ENCODE peak calls at places on chromosomes 1 and 21, in eight cellular contexts. K, O, H, M, S, W, R and D are unnamed samples.

GRCh38 chr1:15820478-15820877 is 13.0 kb upstream of the UQCRHL start:
- DNase-seq in K (no peak), O (no peak), H (no peak), M (no peak), S (no peak), W (no peak), R (no peak), D (peak; percentile 37)

GRCh38 chr1:119372493-119373086 is 4.0 kb downstream of the HAO2 start:
- DNase-seq in K (no peak), O (no peak), H (no peak), M (peak; percentile 72), S (peak; percentile 80), W (peak; percentile 15), R (no peak), D (peak; percentile 26)

GRCh38 chr1:210364479-210364878 is 35.8 kb downstream of the HHAT start:
- DNase-seq in K (no peak), O (no peak), H (no peak), M (no peak), S (no peak), W (no peak), R (no peak), D (no peak)

GRCh38 chr1:61322769-61323168 is 240.4 kb downstream of the NFIA start:
- DNase-seq in K (no peak), O (no peak), H (no peak), M (no peak), S (peak; percentile 92), W (no peak), R (no peak), D (no peak)

GRCh38 chr1:31374511-31375196 is 1.8 kb upstream of the FABP3 start:
- DNase-seq in K (peak; percentile 56), O (no peak), H (peak; percentile 76), M (no peak), S (peak; percentile 75), W (no peak), R (no peak), D (peak; percentile 93)

GRCh38 chr1:92968138-92969032 is 7.1 kb upstream of the DIPK1A start:
- DNase-seq in K (no peak), O (no peak), H (no peak), M (no peak), S (peak; percentile 59), W (peak; percentile 63), R (peak; percentile 19), D (no peak)

GRCh38 chr1:32876341-32877210 is 5.9 kb upstream of the FNDC5 start:
- DNase-seq in K (peak; percentile 85), O (peak; percentile 79), H (no peak), M (peak; percentile 81), S (peak; percentile 57), W (peak; percentile 73), R (peak; percentile 58), D (peak; percentile 32)

GRCh38 chr1:60746278-60746761 is 336.0 kb upstream of the NFIA start:
- DNase-seq in K (peak; percentile 53), O (no peak), H (no peak), M (no peak), S (no peak), W (no peak), R (no peak), D (no peak)

GRCh38 chr1:79797487-79797886 is 791.0 kb upstream of the ADGRL4 start:
- DNase-seq in K (no peak), O (no peak), H (no peak), M (no peak), S (no peak), W (no peak), R (no peak), D (no peak)

GRCh38 chr1:40857737-40858136 is 4.4 kb downstream of the CITED4 start:
- DNase-seq in K (no peak), O (no peak), H (no peak), M (no peak), S (no peak), W (no peak), R (no peak), D (no peak)

GRCh38 chr1:74964508-74964907 is 169.7 kb upstream of the LHX8 start:
- DNase-seq in K (no peak), O (no peak), H (no peak), M (peak; percentile 40), S (peak; percentile 3), W (no peak), R (peak; percentile 8), D (peak; percentile 3)

GRCh38 chr1:6180215-6180577 is at the start of gene CHD5:
- DNase-seq in K (no peak), O (no peak), H (no peak), M (no peak), S (peak; percentile 40), W (no peak), R (no peak), D (peak; percentile 55)

GRCh38 chr1:83849191-83850061 is 149.5 kb downstream of the TTLL7 start:
- DNase-seq in K (no peak), O (no peak), H (no peak), M (no peak), S (peak; percentile 41), W (no peak), R (peak; percentile 11), D (no peak)

GRCh38 chr1:109197163-109198042 is 16.3 kb upstream of the SARS1 start:
- DNase-seq in K (no peak), O (no peak), H (no peak), M (no peak), S (peak; percentile 98), W (no peak), R (peak; percentile 98), D (peak; percentile 96)

GRCh38 chr1:211247921-211248320 is 11.2 kb upstream of the RCOR3 start:
- DNase-seq in K (no peak), O (no peak), H (no peak), M (no peak), S (no peak), W (no peak), R (no peak), D (no peak)

GRCh38 chr1:18922319-18922726 is 20.0 kb upstream of the ALDH4A1 start:
- DNase-seq in K (no peak), O (peak; percentile 77), H (peak; percentile 96), M (peak; percentile 41), S (peak; percentile 84), W (no peak), R (peak; percentile 55), D (peak; percentile 64)

GRCh38 chr1:102858695-102859094 is 249.6 kb downstream of the COL11A1 start:
- DNase-seq in K (no peak), O (no peak), H (no peak), M (no peak), S (no peak), W (no peak), R (no peak), D (no peak)

DNA sequence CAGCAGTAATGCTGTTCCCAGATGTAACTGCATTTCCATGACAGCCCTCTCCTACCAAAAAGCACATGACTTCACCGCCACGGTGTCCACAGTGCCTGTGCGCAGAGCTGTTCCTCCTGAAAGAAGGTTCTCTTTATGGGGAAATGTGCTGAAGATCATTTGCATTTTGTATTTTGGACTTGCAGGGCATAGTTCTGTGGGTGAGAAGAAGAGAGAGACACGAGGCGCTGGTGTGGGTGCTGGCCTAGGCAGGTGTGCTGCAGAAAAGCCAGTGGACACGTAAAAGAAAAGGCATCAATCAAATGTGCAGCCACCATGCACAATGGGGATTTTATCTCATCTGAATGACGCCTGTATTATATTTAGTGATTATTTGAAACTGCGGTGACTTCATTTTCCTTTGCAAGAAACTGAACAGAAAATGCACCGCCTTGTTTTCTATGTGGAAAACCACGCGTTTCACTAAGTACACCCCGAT is 21.3 kb downstream of the SLC37A1 start:
- DNase-seq in K (no peak), O (no peak), H (no peak), M (no peak), S (no peak), W (peak; percentile 88), R (no peak), D (no peak)
- H3K36me3 ChIP-seq in K (peaks cover 30% of the 10 kb centered on the region), O (no peaks in the 10 kb centered on the region), H (no peaks in the 10 kb centered on the region), M (no peaks in the 10 kb centered on the region), S (peaks cover 8% of the 10 kb centered on the region), W (peaks cover 33% of the 10 kb centered on the region), R (no peaks in the 10 kb centered on the region), D (no peaks in the 10 kb centered on the region)

DNA sequence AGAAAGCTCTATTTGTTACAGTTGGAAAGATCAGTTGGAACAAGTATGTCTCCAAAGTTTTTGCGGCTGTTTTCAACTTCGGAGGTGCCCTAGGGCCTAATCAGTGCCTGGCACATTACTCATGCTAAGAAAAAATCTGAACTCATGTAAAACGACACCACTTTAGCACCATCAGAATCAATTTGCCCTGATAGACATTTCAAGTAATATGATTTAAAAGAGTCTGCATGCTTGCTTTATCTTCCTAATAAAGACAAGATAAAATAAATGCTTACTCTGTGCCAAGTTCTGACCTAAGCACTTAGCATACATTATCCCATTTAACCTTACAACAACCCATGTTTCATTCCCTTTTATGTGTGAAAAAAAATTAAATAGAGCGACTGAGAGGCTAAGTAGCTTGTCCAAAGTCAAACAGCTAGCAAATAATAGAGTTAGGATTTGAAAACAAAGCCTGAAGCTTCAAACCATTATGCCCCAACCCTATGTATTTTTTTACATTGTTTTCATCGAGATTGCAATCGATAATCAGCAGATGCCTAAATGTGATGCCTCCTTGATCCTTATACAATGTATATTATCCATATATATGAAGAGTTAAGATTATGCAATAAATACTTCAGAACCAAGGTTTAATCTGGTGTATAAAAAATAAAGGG is 91.3 kb downstream of the DENND1B start:
- DNase-seq in K (no peak), O (no peak), H (no peak), M (no peak), S (no peak), W (no peak), R (no peak), D (no peak)
- H3K4me3 ChIP-seq in K (no peak overlapping the region), O (no peak overlapping the region), H (no peak overlapping the region), M (no peak overlapping the region), S (no peak overlapping the region), W (no peak overlapping the region), R (no peak overlapping the region), D (no peak overlapping the region)

DNA sequence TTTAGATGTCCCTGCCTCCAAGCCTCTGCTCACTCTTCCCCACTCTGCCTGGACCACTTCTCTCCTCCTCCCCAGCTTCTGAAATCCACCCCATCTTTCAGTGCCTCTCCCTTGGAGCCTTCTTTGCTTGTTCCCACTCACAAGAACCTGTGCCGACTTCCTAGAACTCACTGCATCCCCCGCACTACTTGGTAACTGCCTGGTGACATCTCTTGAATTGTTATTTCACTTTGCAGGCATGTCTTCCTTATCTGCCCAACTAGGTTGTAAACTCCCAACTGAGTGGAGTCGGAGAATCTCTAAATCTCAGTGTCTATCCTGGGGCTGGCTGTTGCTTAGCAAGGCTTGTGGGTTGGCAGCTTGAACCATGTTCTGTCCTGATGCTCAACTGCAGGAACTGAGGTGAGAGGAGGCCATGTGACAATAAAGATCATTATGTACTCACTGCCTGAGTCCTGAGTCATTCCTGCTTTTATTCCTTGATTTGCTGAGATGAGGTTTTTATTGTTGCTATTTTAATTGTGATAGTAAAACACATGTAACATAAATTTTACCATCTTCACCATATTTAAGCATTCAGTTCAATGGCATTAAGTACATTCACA is 3.9 kb downstream of the KPRP start:
- DNase-seq in K (no peak), O (no peak), H (no peak), M (no peak), S (no peak), W (no peak), R (no peak), D (no peak)
- H3K9me3 ChIP-seq in K (no peaks in the 10 kb centered on the region), O (no peaks in the 10 kb centered on the region), H (no peaks in the 10 kb centered on the region), M (no peaks in the 10 kb centered on the region), S (no peaks in the 10 kb centered on the region), W (no peaks in the 10 kb centered on the region), R (no peaks in the 10 kb centered on the region), D (no peaks in the 10 kb centered on the region)

DNA sequence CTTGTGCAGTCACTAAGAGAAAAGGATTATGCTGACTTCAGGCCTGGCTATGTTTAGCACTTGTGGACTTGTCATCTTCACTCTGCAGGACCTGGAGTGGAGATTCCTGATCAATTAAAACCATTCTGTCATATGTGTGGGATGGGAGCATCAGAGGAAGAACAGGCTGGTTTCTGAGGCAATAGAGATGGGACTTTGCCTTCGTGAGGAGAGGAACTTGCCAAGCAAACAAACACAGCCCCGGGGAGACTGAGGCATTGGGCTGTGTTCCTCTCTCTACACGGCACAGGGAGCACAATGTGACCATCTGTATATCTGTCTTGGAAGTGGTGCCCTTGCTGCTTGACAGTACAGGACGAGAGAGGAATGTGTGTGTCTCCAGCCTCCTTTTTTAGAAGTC is 23.1 kb downstream of the VASH2 start:
- DNase-seq in K (no peak), O (no peak), H (no peak), M (no peak), S (no peak), W (no peak), R (no peak), D (no peak)
- H3K36me3 ChIP-seq in K (no peaks in the 10 kb centered on the region), O (no peaks in the 10 kb centered on the region), H (no peaks in the 10 kb centered on the region), M (no peaks in the 10 kb centered on the region), S (no peaks in the 10 kb centered on the region), W (no peaks in the 10 kb centered on the region), R (no peaks in the 10 kb centered on the region), D (no peaks in the 10 kb centered on the region)